ENCODE peak calls at places on chromosomes 6 and 20, in six cellular contexts. J is progenitor cell of endocrine pancreas, G is Calu3, E is hypothalamus, X is gastrocnemius medialis, Q is endothelial cell. D is an unnamed sample.

GRCh38 chr6:32973934-32974333 is 5.5 kb downstream of the BRD2 start:
- DNase-seq in J (no peak), G (peak), E (no peak), X (no peak), Q (no peak), D (no peak)

GRCh38 chr6:10526156-10526555 is 5.0 kb downstream of the GCNT2 start:
- DNase-seq in J (no peak), G (no peak), E (no peak), X (no peak), Q (no peak), D (no peak)

GRCh38 chr6:153012856-153013255 is 10.3 kb upstream of the MTRF1L start:
- DNase-seq in J (no peak), G (no peak), E (no peak), X (no peak), Q (no peak), D (no peak)

GRCh38 chr6:20877008-20877937 is 343.0 kb downstream of the CDKAL1 start:
- DNase-seq in J (no peak), G (peak), E (no peak), X (peak), Q (no peak), D (no peak)

GRCh38 chr20:58661298-58662141 is 10.4 kb downstream of the STX16 start:
- DNase-seq in J (no peak), G (no peak), E (no peak), X (no peak), Q (no peak), D (peak)

GRCh38 chr6:27544612-27545260 is 71.8 kb upstream of the ZNF184 start:
- DNase-seq in J (no peak), G (no peak), E (no peak), X (no peak), Q (no peak), D (no peak)

GRCh38 chr6:6790891-6791290 is 202.4 kb downstream of the LY86 start:
- DNase-seq in J (no peak), G (no peak), E (no peak), X (no peak), Q (no peak), D (no peak)

GRCh38 chr6:152727507-152727906 is 23.1 kb upstream of the VIP start:
- DNase-seq in J (no peak), G (no peak), E (no peak), X (no peak), Q (no peak), D (no peak)

GRCh38 chr6:39999006-39999867 is 65.0 kb upstream of the MOCS1 start:
- DNase-seq in J (no peak), G (no peak), E (no peak), X (no peak), Q (no peak), D (no peak)

GRCh38 chr6:156685823-156686428 is 91.3 kb upstream of the ARID1B start:
- DNase-seq in J (no peak), G (no peak), E (no peak), X (no peak), Q (no peak), D (no peak)

GRCh38 chr20:47300071-47300470 is 56.4 kb downstream of the ZMYND8 start:
- DNase-seq in J (no peak), G (no peak), E (no peak), X (no peak), Q (no peak), D (no peak)

GRCh38 chr6:52407467-52407866 is 12.7 kb upstream of the EFHC1 start:
- DNase-seq in J (no peak), G (peak), E (no peak), X (no peak), Q (peak), D (no peak)

D was measured in osteocyte.